ENCODE peak calls at places on chromosomes 16 and 17, in six cellular contexts. C, D, L, H, R and P are unnamed samples.

GRCh38 chr17:5468075-5468473 is 708 bp downstream of the DHX33 start:
- DNase-seq in H (peak), C (no peak), R (no peak), D (no peak), L (peak), P (no peak)

GRCh38 chr16:49663081-49664057 is 192.5 kb downstream of the ZNF423 start:
- DNase-seq in C (no peak), L (no peak), R (peak), D (no peak), H (no peak), P (peak)

GRCh38 chr16:25097304-25097988 is 14.1 kb upstream of the LCMT1 start:
- DNase-seq in D (no peak), H (no peak), L (no peak), R (no peak), C (peak), P (no peak)

GRCh38 chr16:47970291-47970931 is 185.4 kb downstream of the ABCC12 start:
- DNase-seq in R (no peak), H (no peak), L (no peak), C (peak), D (no peak), P (no peak)

GRCh38 chr17:42992872-42993271 is 5.3 kb upstream of the RPL27 start:
- DNase-seq in L (no peak), C (no peak), H (no peak), R (no peak), D (no peak), P (no peak)

GRCh38 chr16:67672739-67673662 is 6.4 kb downstream of the C16orf86 start:
- DNase-seq in D (no peak), R (peak), L (peak), C (peak), H (peak), P (peak)

GRCh38 chr16:88700636-88701482 is 5.3 kb downstream of the RNF166 start:
- DNase-seq in L (peak), H (peak), D (no peak), R (peak), C (peak), P (no peak)

GRCh38 chr17:16007439-16007838 is 7.8 kb downstream of the TTC19 start:
- DNase-seq in C (no peak), H (no peak), R (no peak), L (no peak), D (no peak), P (no peak)

GRCh38 chr17:4229627-4230026 is 34.2 kb downstream of the ANKFY1 start:
- DNase-seq in R (peak), D (no peak), H (no peak), L (no peak), C (peak), P (no peak)

GRCh38 chr17:82143333-82143732 is 45.3 kb upstream of the FASN start:
- DNase-seq in R (no peak), C (no peak), D (no peak), H (no peak), L (no peak), P (no peak)

GRCh38 chr16:63324306-63324705 is 1288.1 kb upstream of the CDH8 start:
- DNase-seq in L (no peak), C (no peak), H (no peak), D (no peak), R (no peak), P (no peak)

GRCh38 chr16:74029122-74029805 is 267.4 kb upstream of the PSMD7 start:
- DNase-seq in R (no peak), H (no peak), L (no peak), D (no peak), C (no peak), P (no peak)

GRCh38 chr17:56108811-56109284 is 44.4 kb upstream of the ANKFN1 start:
- DNase-seq in R (no peak), D (no peak), L (peak), H (no peak), C (no peak), P (no peak)

GRCh38 chr17:39927928-39928867 is 666 bp downstream of the LRRC3C start:
- DNase-seq in H (peak), L (peak), D (no peak), R (peak), C (peak), P (no peak)